ENCODE peak calls at places on chromosomes 5 and 9, in five cellular contexts. U is AG10803, V is HAP-1, O is T-helper 2 cell, Z is foreskin fibroblast. M is an unnamed sample.

GRCh38 chr9:69758981-69759477 is 782 bp downstream of the PTAR1 start:
- DNase-seq in U (peak), V (peak), O (peak), Z (no peak), M (no peak)

GRCh38 chr5:178078197-178078995 is 34.9 kb upstream of the N4BP3 start:
- DNase-seq in U (peak), V (no peak), O (no peak), Z (peak), M (peak)

GRCh38 chr5:97102010-97102470 is 40.4 kb downstream of the LIX1 start:
- DNase-seq in U (no peak), V (no peak), O (no peak), Z (no peak), M (no peak)

GRCh38 chr5:14204785-14205321 is 61.7 kb downstream of the TRIO start:
- DNase-seq in U (peak), V (no peak), O (no peak), Z (peak), M (peak)

GRCh38 chr5:102309586-102309985 is 13.5 kb upstream of the SLCO4C1 start:
- DNase-seq in U (no peak), V (no peak), O (no peak), Z (no peak), M (no peak)

GRCh38 chr5:149448831-149449714 is 70.0 kb upstream of the IL17B start:
- DNase-seq in U (no peak), V (no peak), O (peak), Z (peak), M (no peak)

GRCh38 chr9:79026311-79026710 is 545.5 kb upstream of the TLE4 start:
- DNase-seq in U (peak), V (no peak), O (no peak), Z (peak), M (no peak)

GRCh38 chr9:87836951-87837715 is 45.5 kb upstream of the SPATA31E1 start:
- DNase-seq in U (peak), V (no peak), O (no peak), Z (peak), M (no peak)

GRCh38 chr5:150670275-150670960 is 9.4 kb downstream of the MYOZ3 start:
- DNase-seq in U (no peak), V (peak), O (no peak), Z (no peak), M (no peak)

GRCh38 chr9:95507456-95508241 is 9.1 kb downstream of the PTCH1 start:
- DNase-seq in U (peak), V (peak), O (peak), Z (peak), M (peak)

GRCh38 chr5:171386861-171387254 is 791 bp upstream of the NPM1 start:
- DNase-seq in U (no peak), V (no peak), O (no peak), Z (peak), M (no peak)

GRCh38 chr5:131394128-131394527 is 130.3 kb downstream of the CDC42SE2 start:
- DNase-seq in U (no peak), V (no peak), O (peak), Z (no peak), M (no peak)

GRCh38 chr9:126373241-126373640 is 46.6 kb downstream of the MVB12B start:
- DNase-seq in U (peak), V (no peak), O (no peak), Z (peak), M (no peak)

GRCh38 chr5:13660072-13660471 is 284.4 kb downstream of the DNAH5 start:
- DNase-seq in U (peak), V (no peak), O (no peak), Z (peak), M (no peak)

GRCh38 chr5:108747111-108748009 is at the start of gene FER:
- DNase-seq in U (peak), V (peak), O (peak), Z (peak), M (no peak)

GRCh38 chr5:126972062-126972895 is 58.1 kb downstream of the MARCHF3 start:
- DNase-seq in U (no peak), V (no peak), O (peak), Z (no peak), M (no peak)

GRCh38 chr5:128334010-128334716 is 203.9 kb downstream of the FBN2 start:
- DNase-seq in U (no peak), V (no peak), O (no peak), Z (no peak), M (no peak)

GRCh38 chr9:69936427-69936826 is 107.2 kb upstream of the MAMDC2 start:
- DNase-seq in U (peak), V (no peak), O (no peak), Z (peak), M (no peak)

GRCh38 chr5:72647806-72648205 is 140.6 kb upstream of the ZNF366 start:
- DNase-seq in U (no peak), V (no peak), O (no peak), Z (no peak), M (peak)

GRCh38 chr9:113446323-113446740 is 17.2 kb upstream of the RGS3 start:
- DNase-seq in U (peak), V (peak), O (peak), Z (peak), M (peak)

GRCh38 chr9:134724912-134725604 is 83.5 kb downstream of the COL5A1 start:
- DNase-seq in U (no peak), V (no peak), O (no peak), Z (no peak), M (no peak)

GRCh38 chr5:112276996-112277395 is 142.1 kb downstream of the EPB41L4A start:
- DNase-seq in U (no peak), V (no peak), O (no peak), Z (no peak), M (no peak)

GRCh38 chr5:144504929-144505578 is 334.4 kb downstream of the KCTD16 start:
- DNase-seq in U (no peak), V (peak), O (no peak), Z (peak), M (no peak)

GRCh38 chr5:59328801-59329296 is 564.7 kb downstream of the PDE4D start:
- DNase-seq in U (peak), V (no peak), O (no peak), Z (peak), M (peak)

GRCh38 chr5:52987711-52988329 is 1.3 kb upstream of the ITGA2 start:
- DNase-seq in U (no peak), V (no peak), O (no peak), Z (peak), M (no peak)